ENCODE peak calls at places on chromosomes 11 and 22, in four cellular contexts. E, G, S and F are unnamed samples.

GRCh38 chr11:91528965-91529364 is 695.7 kb upstream of the FAT3 start:
- DNase-seq in E (no peak), S (no peak), G (no peak), F (no peak)

GRCh38 chr11:12158926-12159325 is 48.5 kb downstream of the MICAL2 start:
- DNase-seq in S (no peak), E (no peak), G (peak), F (no peak)

GRCh38 chr11:131240421-131240820 is 130.0 kb upstream of the NTM start:
- DNase-seq in S (no peak), G (no peak), E (no peak), F (no peak)

GRCh38 chr11:75261902-75262361 is 21.4 kb downstream of the TPBGL start:
- DNase-seq in E (no peak), S (no peak), G (no peak), F (no peak)

GRCh38 chr22:31520036-31520435 is 23.7 kb downstream of the SFI1 start:
- DNase-seq in S (no peak), E (no peak), G (no peak), F (no peak)

GRCh38 chr11:87353904-87354303 is 316.2 kb downstream of the TMEM135 start:
- DNase-seq in S (no peak), G (no peak), E (no peak), F (no peak)

GRCh38 chr11:114124601-114125144 is 65.2 kb downstream of the ZBTB16 start:
- DNase-seq in S (no peak), G (no peak), E (no peak), F (no peak)

GRCh38 chr11:54558407-54558806 is 45.4 kb downstream of the OR4C46 start:
- DNase-seq in E (no peak), S (no peak), G (no peak), F (no peak)

GRCh38 chr22:38947321-38948112 is 9.9 kb upstream of the APOBEC3A start:
- DNase-seq in E (no peak), G (no peak), S (no peak), F (no peak)

GRCh38 chr22:47605441-47605840 is 843.0 kb downstream of the TBC1D22A start:
- DNase-seq in G (no peak), S (no peak), E (no peak), F (no peak)

GRCh38 chr11:126159719-126160344 is 51.6 kb downstream of the RPUSD4 start:
- DNase-seq in S (peak), E (no peak), G (no peak), F (no peak)

GRCh38 chr11:114262681-114263509 is 33.3 kb upstream of the NNMT start:
- DNase-seq in S (peak), G (peak), E (no peak), F (peak)

GRCh38 chr11:118640332-118641154 is 33.1 kb downstream of the PHLDB1 start:
- DNase-seq in E (no peak), S (no peak), G (no peak), F (peak)

GRCh38 chr11:102263604-102264003 is 53.7 kb upstream of the BIRC3 start:
- DNase-seq in S (no peak), G (no peak), E (no peak), F (no peak)

GRCh38 chr11:125939081-125939521 is 6.7 kb upstream of the VSIG10L2 start:
- DNase-seq in S (no peak), G (no peak), E (no peak), F (no peak)

GRCh38 chr11:20611892-20612291 is 12.5 kb downstream of the SLC6A5 start:
- DNase-seq in S (no peak), E (no peak), G (peak), F (peak)

GRCh38 chr11:118921121-118921928 is 4.4 kb downstream of the BCL9L start:
- DNase-seq in S (no peak), G (peak), E (peak), F (peak)

GRCh38 chr11:87173185-87174039 is 135.7 kb downstream of the TMEM135 start:
- DNase-seq in G (peak), S (no peak), E (no peak), F (peak)

GRCh38 chr11:110305169-110306018 is 9.0 kb upstream of the RDX start:
- DNase-seq in G (peak), S (no peak), E (no peak), F (peak)

GRCh38 chr11:117061256-117061655 is 37.0 kb downstream of the SIK3 start:
- DNase-seq in E (no peak), G (no peak), S (no peak), F (no peak)

GRCh38 chr11:125940145-125940544 is 5.7 kb upstream of the VSIG10L2 start:
- DNase-seq in S (no peak), E (no peak), G (no peak), F (no peak)

GRCh38 chr11:1050581-1051355 is 14.2 kb upstream of the MUC6 start:
- DNase-seq in E (peak), S (peak), G (peak), F (peak)

GRCh38 chr22:35634015-35634414 is 14.2 kb upstream of the APOL6 start:
- DNase-seq in G (no peak), S (no peak), E (no peak), F (no peak)

GRCh38 chr11:66462010-66462409 is 4.7 kb upstream of the PELI3 start:
- DNase-seq in G (no peak), E (no peak), S (no peak), F (no peak)

GRCh38 chr11:94201004-94201465 is 72.4 kb downstream of the PANX1 start:
- DNase-seq in G (no peak), S (no peak), E (no peak), F (no peak)

GRCh38 chr11:44319170-44319551 is 9.2 kb upstream of the ALX4 start:
- DNase-seq in G (no peak), S (peak), E (no peak), F (no peak)

GRCh38 chr11:32827276-32827675 is 2.5 kb upstream of the PRRG4 start:
- DNase-seq in E (no peak), S (no peak), G (no peak), F (no peak)

GRCh38 chr22:49101873-49102272 is 725.8 kb downstream of the BRD1 start:
- DNase-seq in E (no peak), G (no peak), S (no peak), F (no peak)

GRCh38 chr11:113286509-113287497 is 27.6 kb upstream of the TTC12 start:
- DNase-seq in E (no peak), G (peak), S (no peak), F (no peak)

GRCh38 chr11:99015634-99016454 is 4.9 kb upstream of the CNTN5 start:
- DNase-seq in E (no peak), S (no peak), G (peak), F (peak)

GRCh38 chr11:46527586-46527985 is 66.2 kb downstream of the AMBRA1 start:
- DNase-seq in E (no peak), G (no peak), S (no peak), F (no peak)

GRCh38 chr22:23110922-23111527 is 30.8 kb downstream of the RSPH14 start:
- DNase-seq in E (no peak), G (no peak), S (no peak), F (peak)

GRCh38 chr11:65448418-65449196 is 26.0 kb downstream of the NEAT1 start:
- DNase-seq in S (no peak), E (no peak), G (peak), F (peak)

GRCh38 chr11:3855808-3856491 is 486 bp downstream of the STIM1 start:
- DNase-seq in E (peak), S (peak), G (no peak), F (peak)

GRCh38 chr11:127521413-127521812 is 520.8 kb upstream of the KIRREL3 start:
- DNase-seq in G (no peak), S (no peak), E (no peak), F (peak)

DNA sequence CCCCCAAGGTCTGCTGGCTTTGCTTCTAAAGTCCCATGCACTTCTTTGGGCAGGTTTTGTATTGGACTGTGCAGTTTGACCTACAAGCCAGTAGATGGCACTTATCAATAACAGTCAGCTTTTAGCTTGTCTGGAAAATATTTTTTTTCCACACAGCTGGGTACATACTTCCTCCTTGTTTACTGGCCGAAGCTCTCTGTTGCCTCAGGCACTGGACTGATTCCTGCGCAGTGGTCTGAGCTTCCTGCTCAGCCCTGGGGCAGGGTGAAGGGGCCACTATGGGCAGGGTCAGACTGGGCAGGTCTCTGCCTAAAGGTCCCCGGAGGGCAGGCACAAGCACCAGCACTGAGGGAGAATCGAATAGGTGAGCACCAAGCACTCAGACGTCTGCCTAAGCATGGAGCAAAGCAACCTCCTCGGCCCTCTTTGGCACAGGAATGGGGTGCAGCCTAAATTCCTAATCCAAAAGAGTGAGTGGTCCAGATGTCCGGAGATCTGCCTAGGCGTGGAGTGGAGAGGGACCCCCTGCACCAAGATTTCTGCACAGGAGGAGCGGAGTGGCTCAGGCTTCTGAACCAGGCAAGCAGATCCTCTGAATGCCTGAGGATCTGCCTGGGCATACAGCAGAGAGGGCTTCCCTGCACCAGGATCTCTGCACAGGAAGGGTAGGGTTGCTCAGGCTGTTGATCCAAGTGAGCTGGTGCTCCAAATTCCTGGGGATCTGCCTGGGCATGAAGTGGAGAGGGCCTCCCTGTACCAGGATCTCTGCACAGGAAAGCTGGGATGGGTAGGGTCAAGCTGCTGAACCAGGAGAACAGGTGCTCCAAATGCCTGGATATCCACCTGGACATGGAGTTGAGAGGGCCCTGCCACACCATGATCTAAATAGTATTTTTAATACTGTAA is 105.9 kb upstream of the C11orf58 start:
- DNase-seq in E (no peak), G (peak), S (no peak), F (peak)
- TF ChIP-seq CTCF in E (peak), G (peak), S (peak), F (peak)

GRCh38 chr11:76455331-76455730 is 10.5 kb downstream of the EMSY start:
- DNase-seq in S (peak), E (no peak), G (peak), F (no peak)
- TF ChIP-seq CTCF in S (no peak), E (no peak), G (no peak), F (no peak)

GRCh38 chr11:2177081-2177480 is 5.5 kb upstream of the TH start:
- DNase-seq in G (no peak), E (no peak), S (no peak), F (no peak)
- TF ChIP-seq CTCF in G (no peak), E (no peak), S (no peak), F (no peak)

DNA sequence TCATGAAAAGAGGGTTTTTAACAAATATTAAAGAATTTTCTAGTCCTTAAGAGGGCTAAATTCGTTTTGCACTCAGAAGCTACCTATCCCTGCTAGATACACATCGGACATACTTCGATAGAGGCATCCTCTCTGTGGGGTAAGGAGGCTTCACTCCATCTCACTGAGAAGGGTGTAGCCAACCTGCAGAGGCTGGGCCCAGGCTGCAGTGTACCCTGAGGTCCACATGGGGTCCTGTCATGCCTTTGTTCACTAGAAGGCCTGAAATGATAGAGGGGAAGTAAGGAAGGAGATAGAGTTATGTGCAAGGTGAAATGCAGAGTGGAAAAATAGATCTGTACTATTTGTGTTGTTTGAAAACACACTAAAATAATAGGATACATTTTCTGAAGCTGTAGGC is 45.6 kb downstream of the IGSF9B start:
- DNase-seq in E (no peak), S (no peak), G (no peak), F (no peak)
- TF ChIP-seq CTCF in E (no peak), S (no peak), G (no peak), F (no peak)

DNA sequence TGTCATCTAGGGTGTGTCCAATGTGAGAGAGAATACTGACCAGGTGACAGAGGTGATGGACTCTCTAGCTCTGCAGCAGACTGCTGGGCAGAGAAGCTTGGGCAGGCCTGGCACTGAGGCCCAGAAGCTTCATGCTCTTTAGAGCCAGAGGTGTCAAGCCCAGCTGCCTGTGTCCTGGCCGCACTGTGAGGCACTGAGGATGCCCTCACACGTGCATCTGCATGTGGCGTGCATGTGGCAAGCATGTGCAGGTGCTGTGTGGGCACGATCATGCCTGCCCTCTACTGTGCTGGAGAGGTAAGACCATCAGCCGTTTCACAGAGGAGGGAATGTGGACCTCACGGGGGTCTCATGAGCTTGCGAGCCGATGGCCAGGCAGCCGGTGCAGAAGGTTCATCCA is 15.8 kb upstream of the TXNRD2 start:
- DNase-seq in S (no peak), E (peak), G (no peak), F (no peak)
- TF ChIP-seq CTCF in S (no peak), E (no peak), G (no peak), F (no peak)

GRCh38 chr22:19479358-19480172 is at the start of gene CDC45:
- DNase-seq in E (peak), S (peak), G (peak), F (peak)

GRCh38 chr22:19478086-19478392 is 954 bp downstream of the UFD1 start:
- DNase-seq in S (no peak), E (no peak), G (no peak), F (no peak)

GRCh38 chr22:19476023-19476422 is 3.0 kb downstream of the UFD1 start:
- DNase-seq in S (no peak), G (no peak), E (no peak), F (no peak)

GRCh38 chr22:19478466-19479357 is at the start of gene UFD1:
- DNase-seq in G (peak), S (peak), E (peak), F (peak)

DNA sequence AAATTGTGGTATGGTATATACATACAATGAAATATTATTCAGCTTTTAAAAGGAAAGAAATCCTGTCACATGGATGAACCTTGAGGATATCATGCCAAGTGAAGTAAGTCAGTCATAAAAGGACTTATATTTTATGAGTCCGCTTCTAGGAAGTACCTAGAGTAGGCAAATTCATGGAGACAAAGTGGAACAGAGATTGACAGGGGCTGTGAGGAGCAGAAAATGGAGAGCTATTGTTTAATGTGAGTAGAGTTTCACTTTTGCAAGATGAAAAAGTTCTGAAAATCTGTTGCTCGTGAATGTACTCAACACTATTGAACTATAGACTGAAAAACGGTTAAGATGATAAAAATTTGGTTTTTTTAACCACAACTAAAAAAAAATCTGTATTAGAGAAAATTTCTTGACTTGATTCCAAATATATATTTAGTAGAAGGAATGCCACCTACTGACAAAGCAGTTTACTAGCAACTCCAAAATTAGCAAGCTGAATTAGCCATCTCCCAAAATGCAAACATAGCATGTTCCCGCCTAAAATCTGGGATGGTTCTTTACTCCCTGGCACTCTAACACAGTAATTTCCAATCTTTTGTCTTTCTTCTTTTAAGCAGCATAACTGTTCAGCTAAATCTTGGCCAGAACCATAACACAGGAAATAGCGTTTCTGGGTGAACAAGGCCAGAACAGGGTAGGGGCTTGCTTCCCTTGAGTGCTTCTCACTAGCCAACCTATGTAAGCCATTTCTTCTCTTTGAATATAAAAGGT is 1.5 kb downstream of the UFD1 start:
- DNase-seq in G (peak), E (no peak), S (no peak), F (peak)
- TF ChIP-seq CTCF in G (peak), E (peak), S (no peak), F (peak)

GRCh38 chr11:70378506-70379134 is 19.7 kb upstream of the CTTN start:
- DNase-seq in G (no peak), E (no peak), S (no peak), F (no peak)
- TF ChIP-seq CTCF in G (peak), E (no peak), S (no peak), F (no peak)

GRCh38 chr22:26769663-26770062 is 112.3 kb downstream of the MIAT start:
- DNase-seq in G (no peak), E (no peak), S (no peak), F (no peak)

GRCh38 chr22:26768986-26769385 is 111.6 kb downstream of the MIAT start:
- DNase-seq in E (no peak), G (peak), S (no peak), F (no peak)

GRCh38 chr22:26766510-26767350 is 109.3 kb downstream of the MIAT start:
- DNase-seq in E (no peak), S (no peak), G (no peak), F (no peak)

GRCh38 chr22:26767351-26767970 is 110.1 kb downstream of the MIAT start:
- DNase-seq in E (no peak), G (no peak), S (no peak), F (no peak)

GRCh38 chr22:26770624-26771023 is 113.2 kb downstream of the MIAT start:
- DNase-seq in E (no peak), G (peak), S (no peak), F (peak)
- TF ChIP-seq CTCF in E (no peak), G (no peak), S (no peak), F (no peak)

GRCh38 chr11:2778630-2779498 is 79.1 kb upstream of the KCNQ1OT1 start:
- DNase-seq in G (peak), E (peak), S (peak), F (peak)
- TF ChIP-seq CTCF in G (no peak), E (peak), S (no peak), F (peak)